ENCODE peak calls at places on chromosomes 3 and 15, in eight cellular contexts. U is osteoblast, S is caudate nucleus, Y is mucosa of gallbladder, G is HTR-8/SVneo, Q is HEK293T, R is frontal cortex, W is GM10248. O is an unnamed sample.

GRCh38 chr15:25863067-25863967 is at the start of gene ATP10A:
- DNase-seq in U (peak), S (no peak), Y (peak), G (no peak), Q (no peak), R (peak), W (no peak), O (no peak)

GRCh38 chr3:37608061-37608702 is 253.5 kb upstream of the CTDSPL start:
- DNase-seq in U (no peak), S (no peak), Y (no peak), G (no peak), Q (no peak), R (no peak), W (no peak), O (no peak)

GRCh38 chr3:22496641-22497040 is 706.5 kb upstream of the UBE2E2 start:
- DNase-seq in U (no peak), S (no peak), Y (no peak), G (no peak), Q (no peak), R (no peak), W (no peak), O (no peak)

GRCh38 chr15:73757571-73757970 is 4.4 kb upstream of the INSYN1 start:
- DNase-seq in U (no peak), S (no peak), Y (no peak), G (no peak), Q (no peak), R (no peak), W (no peak), O (no peak)

GRCh38 chr3:148604270-148605085 is 93.2 kb upstream of the AGTR1 start:
- DNase-seq in U (peak), S (no peak), Y (no peak), G (no peak), Q (no peak), R (no peak), W (no peak), O (no peak)

GRCh38 chr3:106114220-106114619 is 245.4 kb upstream of the CBLB start:
- DNase-seq in U (no peak), S (no peak), Y (no peak), G (no peak), Q (no peak), R (no peak), W (no peak), O (no peak)

GRCh38 chr3:65857327-65857726 is 181.4 kb downstream of the MAGI1 start:
- DNase-seq in U (no peak), S (no peak), Y (no peak), G (no peak), Q (no peak), R (no peak), W (no peak), O (no peak)

GRCh38 chr15:67897646-67898045 is 57.8 kb upstream of the RNU6-1 start:
- DNase-seq in U (no peak), S (no peak), Y (no peak), G (no peak), Q (no peak), R (no peak), W (no peak), O (no peak)

GRCh38 chr3:81955908-81956307 is 194.5 kb upstream of the GBE1 start:
- DNase-seq in U (no peak), S (no peak), Y (no peak), G (no peak), Q (no peak), R (no peak), W (no peak), O (no peak)

GRCh38 chr3:48338635-48339034 is 5.2 kb upstream of the SPINK8 start:
- DNase-seq in U (peak), S (no peak), Y (no peak), G (no peak), Q (no peak), R (no peak), W (no peak), O (no peak)

GRCh38 chr3:150543128-150543527 is 3.2 kb downstream of the SERP1 start:
- DNase-seq in U (no peak), S (no peak), Y (no peak), G (no peak), Q (no peak), R (no peak), W (no peak), O (no peak)

GRCh38 chr15:91853501-91853967 is at the start of gene SLCO3A1:
- DNase-seq in U (peak), S (no peak), Y (peak), G (peak), Q (peak), R (peak), W (no peak), O (peak)

GRCh38 chr15:35519536-35520149 is 26.3 kb downstream of the DPH6 start:
- DNase-seq in U (no peak), S (no peak), Y (no peak), G (peak), Q (no peak), R (no peak), W (peak), O (no peak)

O was measured in hippocampal formation.